ENCODE peak calls at places on chromosomes 3 and 15, in five cellular contexts. H is HCT116, S is GM23338, R is mesendoderm, Z is SK-N-SH. O is an unnamed sample. For H3K79me2, the result is how much of the 10 kb centered on the place peaks cover.

GRCh38 chr3:123375014-123375940 is 73.6 kb downstream of the ADCY5 start:
- DNase-seq in H (no peak), S (peak), R (peak), Z (no peak), O (no peak)

GRCh38 chr3:52290596-52291507 is 3.2 kb downstream of the GLYCTK start:
- DNase-seq in H (no peak), S (no peak), R (no peak), Z (no peak), O (no peak)

GRCh38 chr3:53113293-53114010 is 16.8 kb downstream of the RFT1 start:
- DNase-seq in H (no peak), S (no peak), R (no peak), Z (no peak), O (no peak)

GRCh38 chr3:40994611-40995010 is 204.7 kb upstream of the CTNNB1 start:
- DNase-seq in H (no peak), S (no peak), R (no peak), Z (no peak), O (no peak)

GRCh38 chr3:52054689-52055511 is 1.5 kb downstream of the DUSP7 start:
- DNase-seq in H (no peak), S (peak), R (peak), Z (peak), O (no peak)

GRCh38 chr3:186496016-186496415 is 48.2 kb downstream of the CRYGS start:
- DNase-seq in H (no peak), S (no peak), R (no peak), Z (no peak), O (no peak)

GRCh38 chr3:152650177-152650576 is 184.8 kb upstream of the P2RY1 start:
- DNase-seq in H (no peak), S (no peak), R (no peak), Z (no peak), O (no peak)

GRCh38 chr3:112314618-112315017 is 18.3 kb upstream of the CD200 start:
- DNase-seq in H (no peak), S (no peak), R (no peak), Z (no peak), O (no peak)

GRCh38 chr3:89113887-89114840 is 6.7 kb downstream of the EPHA3 start:
- DNase-seq in H (no peak), S (peak), R (peak), Z (peak), O (no peak)

GRCh38 chr3:195251336-195252065 is 19.5 kb downstream of the XXYLT1 start:
- DNase-seq in H (no peak), S (no peak), R (no peak), Z (no peak), O (no peak)

GRCh38 chr3:13280856-13281656 is 139.1 kb downstream of the NUP210 start:
- DNase-seq in H (no peak), S (no peak), R (peak), Z (no peak), O (no peak)

GRCh38 chr3:62159693-62160092 is 213.7 kb downstream of the FEZF2 start:
- DNase-seq in H (no peak), S (no peak), R (no peak), Z (no peak), O (no peak)

GRCh38 chr3:126136428-126137220 is 43.8 kb downstream of the ALDH1L1 start:
- DNase-seq in H (no peak), S (no peak), R (no peak), Z (peak), O (no peak)

GRCh38 chr15:80068578-80068977 is 9.1 kb downstream of the ZFAND6 start:
- DNase-seq in H (no peak), S (no peak), R (no peak), Z (no peak), O (no peak)

GRCh38 chr15:90576711-90577389 is 47.1 kb downstream of the CRTC3 start:
- DNase-seq in H (no peak), S (no peak), R (no peak), Z (no peak), O (no peak)

GRCh38 chr3:149316427-149316826 is 17.0 kb downstream of the TM4SF18 start:
- DNase-seq in H (no peak), S (no peak), R (no peak), Z (no peak), O (no peak)

GRCh38 chr15:34808016-34808415 is 12.7 kb upstream of the ACTC1 start:
- DNase-seq in H (no peak), S (no peak), R (no peak), Z (no peak), O (no peak)

GRCh38 chr3:120743556-120744195 is 1.1 kb downstream of the GTF2E1 start:
- DNase-seq in H (no peak), S (no peak), R (peak), Z (no peak), O (no peak)

GRCh38 chr15:31084176-31084575 is 17.3 kb downstream of the TRPM1 start:
- DNase-seq in H (no peak), S (no peak), R (no peak), Z (no peak), O (no peak)

GRCh38 chr3:123723527-123724168 is 138.8 kb upstream of the HACD2 start:
- DNase-seq in H (peak), S (peak), R (peak), Z (peak), O (no peak)

GRCh38 chr15:45657769-45658545 is 23.1 kb downstream of the SQOR start:
- DNase-seq in H (no peak), S (no peak), R (no peak), Z (no peak), O (no peak)

GRCh38 chr15:58438956-58439355 is 7.2 kb downstream of the LIPC start:
- DNase-seq in H (peak), S (peak), R (peak), Z (peak), O (no peak)

GRCh38 chr3:44439499-44440295 is 37.8 kb downstream of the ZNF445 start:
- DNase-seq in H (no peak), S (no peak), R (no peak), Z (peak), O (no peak)

GRCh38 chr3:41159581-41160189 is 39.6 kb upstream of the CTNNB1 start:
- DNase-seq in H (peak), S (no peak), R (no peak), Z (no peak), O (peak)

GRCh38 chr15:85642693-85643058 is 152.0 kb downstream of the KLHL25 start:
- DNase-seq in H (no peak), S (no peak), R (no peak), Z (no peak), O (no peak)

GRCh38 chr3:171822707-171823106 is 12.4 kb upstream of the PLD1 start:
- DNase-seq in H (no peak), S (no peak), R (no peak), Z (no peak), O (no peak)

GRCh38 chr3:125207507-125207906 is 5.0 kb downstream of the SLC12A8 start:
- DNase-seq in H (no peak), S (no peak), R (no peak), Z (no peak), O (no peak)

GRCh38 chr15:41928637-41929620 is 35.1 kb upstream of the SPTBN5 start:
- DNase-seq in H (no peak), S (no peak), R (no peak), Z (peak), O (no peak)
- H3K4me2 ChIP-seq in H (no peak), S (no peak), R (no peak), Z (no peak), O (no peak)

GRCh38 chr3:29284578-29284977 is 3.7 kb downstream of the RBMS3 start:
- DNase-seq in H (no peak), S (no peak), R (no peak), Z (no peak), O (no peak)
- H3K79me2 ChIP-seq in H (under half), S (under half), R (under half), Z (half or more), O (under half)

DNA sequence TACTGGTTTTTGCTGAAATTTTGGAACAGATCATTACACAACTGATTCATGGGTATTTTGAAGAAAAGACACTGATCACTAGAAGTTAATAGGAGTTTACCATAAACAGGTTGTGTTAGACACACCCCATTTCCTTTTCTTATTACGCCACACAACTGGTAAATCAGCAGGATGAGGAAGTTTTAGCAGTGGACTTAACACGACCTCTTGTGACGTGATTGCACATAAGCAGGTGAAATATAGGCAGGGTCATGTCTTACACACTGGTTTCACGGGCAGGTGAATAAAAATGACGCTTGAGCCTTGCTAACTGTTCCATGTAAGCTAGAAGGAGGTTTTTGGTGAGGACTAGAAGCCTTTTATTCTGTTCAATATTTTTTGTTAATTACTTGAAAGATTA is 27.1 kb upstream of the TPRG1 start:
- DNase-seq in H (no peak), S (no peak), R (no peak), Z (peak), O (no peak)
- H3K4me2 ChIP-seq in H (no peak), S (no peak), R (no peak), Z (no peak), O (no peak)

DNA sequence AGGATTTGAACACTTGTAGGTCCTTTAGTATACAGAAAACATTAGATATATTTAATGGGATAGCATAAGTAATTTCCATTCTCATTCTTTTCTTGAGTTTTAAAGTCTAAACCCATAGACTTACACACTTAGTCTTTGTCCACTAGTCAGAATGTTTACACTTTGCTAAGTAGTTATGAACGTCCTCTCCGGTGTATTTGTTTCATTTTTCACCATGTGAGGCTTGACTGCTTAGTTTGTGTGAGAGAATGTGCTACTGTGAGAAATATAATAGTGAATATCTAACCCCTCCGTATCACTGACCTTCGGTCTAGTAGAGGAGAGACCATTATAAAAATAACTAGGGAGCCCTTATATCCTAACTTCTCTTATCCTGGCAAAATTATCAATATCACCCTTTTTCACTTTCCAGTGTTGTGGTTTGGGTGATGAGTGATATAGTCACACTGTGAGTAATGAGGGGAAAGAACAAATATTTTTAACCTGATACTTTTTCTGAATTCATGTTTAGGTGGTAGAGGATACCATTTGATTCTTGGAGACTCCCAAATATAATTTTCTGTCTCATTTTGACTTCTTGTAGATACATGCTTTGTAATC is 122.4 kb downstream of the UBE2E2 start:
- DNase-seq in H (no peak), S (no peak), R (no peak), Z (no peak), O (no peak)
- H3K79me2 ChIP-seq in H (under half), S (half or more), R (under half), Z (half or more), O (under half)

GRCh38 chr3:159761826-159762225 is 226.8 kb upstream of the IL12A start:
- DNase-seq in H (no peak), S (no peak), R (no peak), Z (no peak), O (no peak)

GRCh38 chr3:159762238-159762637 is 226.4 kb upstream of the IL12A start:
- DNase-seq in H (no peak), S (peak), R (peak), Z (no peak), O (no peak)

GRCh38 chr3:159761377-159761776 is 227.3 kb upstream of the IL12A start:
- DNase-seq in H (no peak), S (no peak), R (no peak), Z (peak), O (no peak)

GRCh38 chr3:159757341-159758060 is 231.1 kb upstream of the IL12A start:
- DNase-seq in H (no peak), S (no peak), R (no peak), Z (no peak), O (no peak)

GRCh38 chr3:159760056-159760455 is 228.6 kb upstream of the IL12A start:
- DNase-seq in H (no peak), S (no peak), R (no peak), Z (no peak), O (no peak)
- H3K4me2 ChIP-seq in H (no peak), S (no peak), R (no peak), Z (no peak), O (no peak)

O was measured in keratinocyte.